ENCODE peak calls at places on chromosome 14, in eight cellular contexts. V is NCI-H345; L is central memory CD8-positive, alpha-beta T cell; I is pons; A is nephron progenitor cell; D is ELF-1; T is NCI-H2081 treated with DMSO at 0.1 percent for 48 hours; K is NB4. P is an unnamed sample.

GRCh38 chr14:26841361-26841760 is 243.5 kb upstream of the NOVA1 start:
- DNase-seq in V (no peak), L (no peak), I (no peak), A (no peak), D (no peak), T (no peak), K (no peak), P (no peak)

GRCh38 chr14:95493976-95494375 is 22.5 kb downstream of the SYNE3 start:
- DNase-seq in V (no peak), L (no peak), I (no peak), A (no peak), D (no peak), T (no peak), K (no peak), P (no peak)

GRCh38 chr14:105490318-105490571 is 801 bp upstream of the TEDC1 start:
- DNase-seq in V (no peak), L (no peak), I (no peak), A (no peak), D (no peak), T (no peak), K (no peak), P (no peak)

GRCh38 chr14:96424104-96424989 is 32.4 kb downstream of the AK7 start:
- DNase-seq in V (peak; percentile 59), L (no peak), I (peak; percentile 91), A (no peak), D (peak; percentile 13), T (peak; percentile 44), K (peak; percentile 66), P (peak; percentile 88)

GRCh38 chr14:22390824-22391461 is 198.1 kb downstream of the DAD1 start:
- DNase-seq in V (no peak), L (no peak), I (no peak), A (no peak), D (no peak), T (no peak), K (no peak), P (no peak)

GRCh38 chr14:68787235-68787727 is 5.6 kb downstream of the ZFP36L1 start:
- DNase-seq in V (no peak), L (no peak), I (peak; percentile 57), A (no peak), D (peak; percentile 55), T (no peak), K (no peak), P (peak; percentile 43)

GRCh38 chr14:58100735-58101368 is 51.2 kb downstream of the ARMH4 start:
- DNase-seq in V (no peak), L (no peak), I (no peak), A (no peak), D (no peak), T (no peak), K (no peak), P (no peak)

GRCh38 chr14:68911594-68912227 is 67.4 kb downstream of the ACTN1 start:
- DNase-seq in V (peak; percentile 78), L (peak; percentile 60), I (peak; percentile 65), A (peak; percentile 86), D (peak; percentile 86), T (no peak), K (peak; percentile 78), P (peak; percentile 92)

GRCh38 chr14:105908006-105908405 is 381.6 kb downstream of the TMEM121 start:
- DNase-seq in V (no peak), L (no peak), I (no peak), A (no peak), D (no peak), T (no peak), K (no peak), P (no peak)

GRCh38 chr14:101022121-101022520 is 118.6 kb upstream of the RTL1 start:
- DNase-seq in V (no peak), L (no peak), I (no peak), A (no peak), D (no peak), T (no peak), K (peak; percentile 23), P (no peak)

GRCh38 chr14:68977741-68978549 is 1.2 kb downstream of the ACTN1 start:
- DNase-seq in V (peak; percentile 44), L (no peak), I (no peak), A (peak; percentile 69), D (peak; percentile 75), T (no peak), K (peak; percentile 94), P (peak; percentile 80)

GRCh38 chr14:34920339-34920738 is 45.2 kb upstream of the BAZ1A start:
- DNase-seq in V (no peak), L (no peak), I (no peak), A (no peak), D (no peak), T (no peak), K (no peak), P (no peak)

GRCh38 chr14:89616425-89617141 is 199.6 kb upstream of the FOXN3 start:
- DNase-seq in V (peak; percentile 6), L (peak; percentile 60), I (peak; percentile 28), A (peak; percentile 20), D (peak; percentile 36), T (no peak), K (no peak), P (peak; percentile 65)

GRCh38 chr14:99527427-99528076 is 46.3 kb downstream of the CCNK start:
- DNase-seq in V (no peak), L (no peak), I (no peak), A (no peak), D (no peak), T (no peak), K (no peak), P (no peak)

GRCh38 chr14:70856851-70857498 is 47.7 kb upstream of the MAP3K9 start:
- DNase-seq in V (no peak), L (no peak), I (no peak), A (no peak), D (no peak), T (no peak), K (peak; percentile 68), P (no peak)

GRCh38 chr14:68807148-68807600 is 14.3 kb upstream of the ZFP36L1 start:
- DNase-seq in V (no peak), L (no peak), I (peak; percentile 73), A (no peak), D (peak; percentile 37), T (no peak), K (peak; percentile 71), P (peak; percentile 74)

GRCh38 chr14:63342381-63342780 is 23.6 kb upstream of the GPHB5 start:
- DNase-seq in V (peak; percentile 70), L (no peak), I (no peak), A (no peak), D (no peak), T (no peak), K (no peak), P (no peak)

GRCh38 chr14:98368916-98369315 is 903.1 kb downstream of the BCL11B start:
- DNase-seq in V (no peak), L (no peak), I (no peak), A (no peak), D (no peak), T (no peak), K (no peak), P (no peak)